ENCODE peak calls at places on chromosomes 4 and X, in seven cellular contexts. S, D, W, Y, K, B and Z are unnamed samples.

GRCh38 chrX:25005382-25006185 is 10.2 kb downstream of the ARX start:
- DNase-seq in S (no peak), D (no peak), W (no peak), Y (no peak), K (no peak), B (no peak), Z (no peak)

GRCh38 chr4:38868055-38868965 is 704 bp downstream of the FAM114A1 start:
- DNase-seq in S (no peak), D (no peak), W (peak), Y (peak), K (no peak), B (no peak), Z (no peak)

GRCh38 chr4:118917582-118917981 is 28.9 kb downstream of the SYNPO2 start:
- DNase-seq in S (no peak), D (no peak), W (no peak), Y (no peak), K (no peak), B (no peak), Z (no peak)

GRCh38 chrX:84219551-84219950 is 31.6 kb upstream of the RPS6KA6 start:
- DNase-seq in S (no peak), D (no peak), W (no peak), Y (no peak), K (no peak), B (no peak), Z (no peak)

GRCh38 chrX:40570346-40571093 is 10.2 kb upstream of the ATP6AP2 start:
- DNase-seq in S (no peak), D (peak), W (no peak), Y (no peak), K (no peak), B (peak), Z (peak)

GRCh38 chr4:133156096-133156495 is 7.0 kb downstream of the PCDH10 start:
- DNase-seq in S (no peak), D (no peak), W (no peak), Y (no peak), K (no peak), B (no peak), Z (no peak)

GRCh38 chr4:10697071-10697470 is 12.5 kb upstream of the CLNK start:
- DNase-seq in S (no peak), D (no peak), W (no peak), Y (no peak), K (no peak), B (no peak), Z (no peak)

GRCh38 chr4:28744066-28744465 is 1883.4 kb downstream of the STIM2 start:
- DNase-seq in S (no peak), D (no peak), W (no peak), Y (no peak), K (no peak), B (no peak), Z (no peak)

GRCh38 chr4:140049024-140049923 is 104.7 kb downstream of the MAML3 start:
- DNase-seq in S (peak), D (peak), W (peak), Y (peak), K (no peak), B (peak), Z (no peak)

GRCh38 chr4:121656269-121656641 is 40.5 kb downstream of the ANXA5 start:
- DNase-seq in S (peak), D (peak), W (no peak), Y (peak), K (no peak), B (peak), Z (peak)

GRCh38 chr4:159983080-159983479 is 880.2 kb downstream of the RAPGEF2 start:
- DNase-seq in S (no peak), D (no peak), W (no peak), Y (no peak), K (no peak), B (no peak), Z (no peak)

GRCh38 chr4:128653514-128654420 is 155.7 kb upstream of the JADE1 start:
- DNase-seq in S (no peak), D (no peak), W (no peak), Y (peak), K (no peak), B (no peak), Z (no peak)

GRCh38 chr4:15116509-15117079 is 114.3 kb downstream of the CPEB2 start:
- DNase-seq in S (no peak), D (no peak), W (no peak), Y (no peak), K (no peak), B (no peak), Z (no peak)

GRCh38 chr4:114302472-114302871 is 296.1 kb upstream of the UGT8 start:
- DNase-seq in S (no peak), D (no peak), W (no peak), Y (no peak), K (no peak), B (no peak), Z (no peak)

GRCh38 chrX:10350991-10351390 is 194.2 kb downstream of the CLCN4 start:
- DNase-seq in S (no peak), D (no peak), W (no peak), Y (no peak), K (no peak), B (no peak), Z (no peak)

GRCh38 chrX:65924938-65925507 is 114.9 kb downstream of the VSIG4 start:
- DNase-seq in S (no peak), D (no peak), W (no peak), Y (no peak), K (no peak), B (no peak), Z (no peak)

GRCh38 chrX:7372843-7373525 is 225.0 kb upstream of the PUDP start:
- DNase-seq in S (no peak), D (no peak), W (no peak), Y (no peak), K (no peak), B (no peak), Z (no peak)

GRCh38 chr4:119337010-119337409 is 15.1 kb upstream of the FABP2 start:
- DNase-seq in S (no peak), D (no peak), W (no peak), Y (no peak), K (no peak), B (no peak), Z (no peak)

DNA sequence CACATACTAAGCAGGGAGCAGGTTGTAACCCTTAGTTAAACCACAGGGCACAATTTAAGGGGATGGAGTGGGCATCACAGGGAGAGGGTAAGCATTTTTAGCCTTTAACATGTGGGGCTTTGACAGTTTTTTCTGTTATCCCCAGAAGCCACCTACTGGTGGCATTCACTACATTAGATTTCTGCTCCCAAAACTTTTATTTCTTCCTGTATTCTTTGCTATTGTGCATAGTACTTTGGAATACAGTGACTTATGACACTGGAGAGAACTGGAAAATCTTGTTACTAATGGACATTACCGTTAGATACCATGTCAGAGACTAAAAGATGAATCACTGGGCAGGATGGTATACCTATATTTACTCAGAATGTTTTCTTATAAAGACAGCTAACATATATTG is 7.3 kb downstream of the TRIM75 start:
- DNase-seq in S (no peak), D (no peak), W (no peak), Y (no peak), K (no peak), B (no peak), Z (no peak)
- TF ChIP-seq CTCF in S (peak), D (no peak), W (no peak), Y (no peak), K (peak), B (no peak), Z (no peak)

GRCh38 chrX:150362599-150363481 is at the start of gene MAMLD1:
- DNase-seq in S (no peak), D (no peak), W (peak), Y (peak), K (peak), B (no peak), Z (peak)
- TF ChIP-seq CTCF in S (no peak), D (no peak), W (no peak), Y (no peak), K (peak), B (no peak), Z (no peak)

DNA sequence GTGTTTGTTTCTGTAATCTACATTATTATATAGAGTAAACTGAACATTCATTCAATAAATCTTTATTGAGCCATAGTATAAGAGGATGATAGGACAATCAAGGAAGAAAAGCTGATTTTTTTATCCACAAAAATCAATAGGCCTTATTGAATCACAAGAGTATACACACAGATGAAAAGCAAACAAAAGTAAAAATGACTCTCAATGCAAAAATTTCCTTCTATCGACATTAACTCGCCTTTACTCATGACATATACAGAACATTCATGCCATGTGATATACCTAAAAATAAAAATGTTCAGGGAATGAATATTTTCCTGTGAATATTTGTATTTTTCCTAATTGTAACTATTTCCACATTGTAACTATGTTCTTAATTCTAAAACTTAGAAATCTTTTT is 161.2 kb downstream of the LRBA start:
- DNase-seq in S (no peak), D (no peak), W (no peak), Y (no peak), K (no peak), B (no peak), Z (no peak)
- TF ChIP-seq CTCF in S (no peak), D (no peak), W (no peak), Y (no peak), K (no peak), B (no peak), Z (no peak)

DNA sequence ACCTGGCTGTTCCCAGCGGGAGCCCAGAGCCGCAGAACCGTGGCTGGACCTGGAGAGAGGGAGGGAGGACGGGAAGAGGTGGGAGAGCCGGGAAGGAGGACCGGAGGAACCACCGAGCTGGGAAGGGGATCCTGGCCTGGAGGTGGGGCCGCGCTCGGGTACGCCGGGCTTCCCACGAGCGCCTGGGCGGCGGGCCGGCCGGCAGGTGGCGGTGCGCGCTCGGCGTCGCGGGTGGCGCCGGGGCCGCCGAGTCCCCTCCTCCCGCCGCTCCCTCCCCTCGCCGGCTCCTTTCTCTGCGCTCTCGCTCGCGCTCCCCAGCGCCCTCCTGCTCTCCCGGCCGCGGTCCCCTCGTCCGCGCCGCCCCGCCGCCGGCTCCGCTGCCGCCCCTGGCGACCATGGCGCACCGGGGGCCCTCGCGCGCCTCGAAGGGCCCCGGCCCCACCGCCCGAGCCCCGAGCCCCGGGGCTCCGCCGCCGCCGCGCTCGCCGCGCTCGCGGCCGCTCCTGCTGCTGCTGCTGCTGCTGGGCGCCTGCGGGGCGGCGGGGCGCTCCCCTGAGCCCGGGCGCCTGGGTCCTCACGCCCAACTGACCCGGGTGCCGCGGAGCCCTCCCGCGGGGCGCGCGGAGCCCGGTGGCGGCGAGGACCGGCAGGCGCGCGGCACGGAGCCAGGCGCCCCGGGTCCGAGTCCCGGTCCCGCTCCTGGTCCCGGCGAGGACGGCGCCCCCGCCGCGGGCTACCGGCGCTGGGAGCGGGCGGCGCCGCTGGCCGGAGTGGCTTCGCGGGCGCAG is at the start of gene SORCS2:
- DNase-seq in S (no peak), D (peak), W (peak), Y (peak), K (no peak), B (peak), Z (peak)
- TF ChIP-seq CTCF in S (no peak), D (peak), W (peak), Y (peak), K (peak), B (peak), Z (peak)

GRCh38 chrX:97743014-97743413 is 859.3 kb downstream of the RPA4 start:
- DNase-seq in S (peak), D (no peak), W (no peak), Y (no peak), K (no peak), B (no peak), Z (no peak)
- TF ChIP-seq CTCF in S (peak), D (peak), W (peak), Y (no peak), K (peak), B (no peak), Z (no peak)

GRCh38 chr4:183721207-183722081 is 62.4 kb downstream of the TRAPPC11 start:
- DNase-seq in S (no peak), D (peak), W (peak), Y (peak), K (no peak), B (peak), Z (peak)
- TF ChIP-seq CTCF in S (no peak), D (peak), W (peak), Y (peak), K (peak), B (no peak), Z (peak)

GRCh38 chr4:80202190-80202711 is 4.9 kb downstream of the PRDM8 start:
- DNase-seq in S (peak), D (peak), W (peak), Y (peak), K (no peak), B (peak), Z (peak)
- TF ChIP-seq CTCF in S (peak), D (peak), W (peak), Y (peak), K (peak), B (peak), Z (peak)

GRCh38 chr4:157514711-157515110 is 294.2 kb downstream of the GRIA2 start:
- DNase-seq in S (no peak), D (no peak), W (no peak), Y (no peak), K (no peak), B (no peak), Z (no peak)
- TF ChIP-seq CTCF in S (no peak), D (no peak), W (no peak), Y (no peak), K (peak), B (no peak), Z (no peak)

GRCh38 chrX:131405497-131405896 is 116.4 kb upstream of the IGSF1 start:
- DNase-seq in S (no peak), D (no peak), W (no peak), Y (no peak), K (no peak), B (no peak), Z (no peak)
- TF ChIP-seq CTCF in S (no peak), D (no peak), W (no peak), Y (no peak), K (no peak), B (no peak), Z (no peak)

GRCh38 chr4:61553562-61554125 is 353.5 kb downstream of the ADGRL3 start:
- DNase-seq in S (no peak), D (no peak), W (no peak), Y (no peak), K (no peak), B (no peak), Z (no peak)
- TF ChIP-seq CTCF in S (no peak), D (no peak), W (no peak), Y (no peak), K (no peak), B (no peak), Z (no peak)